ENCODE peak calls at places on chromosomes 3 and 15, in six cellular contexts. One of them, this sample, is unnamed.

GRCh38 chr3:56468184-56469106 is at the start of gene ERC2:
- DNase-seq in A549: peak
- DNase-seq in NB4: no peak
- DNase-seq in Peyer's patch: no peak
- DNase-seq in right lobe of liver: no peak
- DNase-seq in heart left ventricle: peak
- DNase-seq in this sample: peak

GRCh38 chr3:33881181-33882064 is 83.0 kb downstream of the PDCD6IP start:
- DNase-seq in A549: no peak
- DNase-seq in NB4: no peak
- DNase-seq in Peyer's patch: no peak
- DNase-seq in right lobe of liver: no peak
- DNase-seq in heart left ventricle: no peak
- DNase-seq in this sample: no peak

GRCh38 chr3:190265795-190266194 is 56.5 kb downstream of the CLDN1 start:
- DNase-seq in A549: no peak
- DNase-seq in NB4: no peak
- DNase-seq in Peyer's patch: no peak
- DNase-seq in right lobe of liver: no peak
- DNase-seq in heart left ventricle: no peak
- DNase-seq in this sample: no peak

GRCh38 chr3:11477286-11477935 is 166.3 kb downstream of the VGLL4 start:
- DNase-seq in A549: peak
- DNase-seq in NB4: no peak
- DNase-seq in Peyer's patch: no peak
- DNase-seq in right lobe of liver: no peak
- DNase-seq in heart left ventricle: no peak
- DNase-seq in this sample: no peak

GRCh38 chr15:69824075-69824876 is 273.4 kb downstream of the TLE3 start:
- DNase-seq in A549: no peak
- DNase-seq in NB4: no peak
- DNase-seq in Peyer's patch: no peak
- DNase-seq in right lobe of liver: no peak
- DNase-seq in heart left ventricle: no peak
- DNase-seq in this sample: no peak

GRCh38 chr3:173440431-173440990 is 43.0 kb downstream of the NLGN1 start:
- DNase-seq in A549: no peak
- DNase-seq in NB4: no peak
- DNase-seq in Peyer's patch: no peak
- DNase-seq in right lobe of liver: no peak
- DNase-seq in heart left ventricle: no peak
- DNase-seq in this sample: no peak

GRCh38 chr15:27935328-27935727 is 163.8 kb downstream of the OCA2 start:
- DNase-seq in A549: no peak
- DNase-seq in NB4: no peak
- DNase-seq in Peyer's patch: no peak
- DNase-seq in right lobe of liver: no peak
- DNase-seq in heart left ventricle: no peak
- DNase-seq in this sample: no peak

GRCh38 chr3:105199217-105199616 is 167.5 kb upstream of the ALCAM start:
- DNase-seq in A549: no peak
- DNase-seq in NB4: no peak
- DNase-seq in Peyer's patch: no peak
- DNase-seq in right lobe of liver: no peak
- DNase-seq in heart left ventricle: no peak
- DNase-seq in this sample: no peak

GRCh38 chr3:116342499-116342898 is 102.8 kb downstream of the LSAMP start:
- DNase-seq in A549: no peak
- DNase-seq in NB4: no peak
- DNase-seq in Peyer's patch: no peak
- DNase-seq in right lobe of liver: no peak
- DNase-seq in heart left ventricle: no peak
- DNase-seq in this sample: no peak

GRCh38 chr3:157160652-157161480 is 919 bp upstream of the CCNL1 start:
- DNase-seq in A549: peak
- DNase-seq in NB4: peak
- DNase-seq in Peyer's patch: peak
- DNase-seq in right lobe of liver: peak
- DNase-seq in heart left ventricle: peak
- DNase-seq in this sample: peak

GRCh38 chr3:26279091-26279490 is 343.5 kb upstream of the LRRC3B start:
- DNase-seq in A549: no peak
- DNase-seq in NB4: no peak
- DNase-seq in Peyer's patch: no peak
- DNase-seq in right lobe of liver: no peak
- DNase-seq in heart left ventricle: no peak
- DNase-seq in this sample: no peak

GRCh38 chr15:39247574-39247973 is 333.3 kb upstream of the THBS1 start:
- DNase-seq in A549: no peak
- DNase-seq in NB4: no peak
- DNase-seq in Peyer's patch: no peak
- DNase-seq in right lobe of liver: no peak
- DNase-seq in heart left ventricle: no peak
- DNase-seq in this sample: no peak

GRCh38 chr3:9866639-9867038 is 13.4 kb downstream of the CIDEC start:
- DNase-seq in A549: no peak
- DNase-seq in NB4: no peak
- DNase-seq in Peyer's patch: no peak
- DNase-seq in right lobe of liver: no peak
- DNase-seq in heart left ventricle: no peak
- DNase-seq in this sample: no peak

GRCh38 chr3:71143493-71143892 is 440.0 kb downstream of the FOXP1 start:
- DNase-seq in A549: no peak
- DNase-seq in NB4: no peak
- DNase-seq in Peyer's patch: no peak
- DNase-seq in right lobe of liver: no peak
- DNase-seq in heart left ventricle: no peak
- DNase-seq in this sample: no peak

GRCh38 chr15:77659350-77660321 is 26.9 kb upstream of the LINGO1 start:
- DNase-seq in A549: peak
- DNase-seq in NB4: peak
- DNase-seq in Peyer's patch: peak
- DNase-seq in right lobe of liver: no peak
- DNase-seq in heart left ventricle: peak
- DNase-seq in this sample: peak

GRCh38 chr15:25543156-25543555 is 104.3 kb upstream of the UBE3A start:
- DNase-seq in A549: no peak
- DNase-seq in NB4: no peak
- DNase-seq in Peyer's patch: no peak
- DNase-seq in right lobe of liver: peak
- DNase-seq in heart left ventricle: peak
- DNase-seq in this sample: peak

GRCh38 chr3:15049584-15049983 is 15.5 kb downstream of the MRPS25 start:
- DNase-seq in A549: no peak
- DNase-seq in NB4: no peak
- DNase-seq in Peyer's patch: no peak
- DNase-seq in right lobe of liver: no peak
- DNase-seq in heart left ventricle: no peak
- DNase-seq in this sample: no peak

GRCh38 chr15:62125763-62126162 is 39.3 kb downstream of the C2CD4B start:
- DNase-seq in A549: peak
- DNase-seq in NB4: peak
- DNase-seq in Peyer's patch: no peak
- DNase-seq in right lobe of liver: no peak
- DNase-seq in heart left ventricle: no peak
- DNase-seq in this sample: no peak

GRCh38 chr3:18079739-18080138 is 337.3 kb upstream of the TBC1D5 start:
- DNase-seq in A549: no peak
- DNase-seq in NB4: peak
- DNase-seq in Peyer's patch: no peak
- DNase-seq in right lobe of liver: no peak
- DNase-seq in heart left ventricle: no peak
- DNase-seq in this sample: no peak

GRCh38 chr3:37963635-37964034 is 27.0 kb upstream of the VILL start:
- DNase-seq in A549: no peak
- DNase-seq in NB4: no peak
- DNase-seq in Peyer's patch: no peak
- DNase-seq in right lobe of liver: peak
- DNase-seq in heart left ventricle: no peak
- DNase-seq in this sample: no peak

GRCh38 chr15:52790941-52791751 is 1.0 kb upstream of the ONECUT1 start:
- DNase-seq in A549: no peak
- DNase-seq in NB4: no peak
- DNase-seq in Peyer's patch: peak
- DNase-seq in right lobe of liver: peak
- DNase-seq in heart left ventricle: no peak
- DNase-seq in this sample: no peak

DNA sequence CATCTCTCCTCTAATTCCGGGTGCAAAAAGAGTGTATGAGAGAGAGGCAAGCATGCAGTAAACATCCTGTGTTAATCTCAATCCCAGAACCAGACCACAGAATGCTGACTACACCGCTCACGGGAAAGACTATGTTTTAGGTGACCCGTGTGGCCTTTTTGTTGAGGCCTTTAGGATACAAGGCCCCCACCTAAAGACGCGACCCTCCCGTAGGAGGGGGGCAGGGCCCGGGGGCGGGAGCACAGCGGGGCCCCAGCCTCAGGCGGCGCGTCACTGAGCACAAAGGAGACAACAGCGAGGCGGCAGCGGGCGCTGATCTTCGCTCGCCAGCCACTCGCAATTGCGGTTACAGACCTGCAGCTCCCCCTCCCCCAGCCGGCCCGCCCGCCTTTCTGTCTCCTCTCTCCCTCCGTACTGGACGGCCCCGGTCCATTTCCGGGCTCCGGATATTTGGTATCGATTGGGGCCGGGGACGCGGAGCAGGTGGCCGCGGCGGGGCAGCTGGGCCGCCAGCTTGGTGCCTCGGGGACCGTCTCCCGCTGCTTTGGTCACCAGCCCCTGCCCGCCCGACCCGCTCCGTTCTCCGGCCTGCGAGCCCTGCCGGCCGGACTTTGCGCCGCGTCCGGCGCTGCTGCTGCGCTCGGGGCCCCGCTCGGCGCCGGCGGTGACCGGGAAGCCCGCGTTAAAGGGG is at the start of gene CCDC50:
- DNase-seq in A549: peak
- DNase-seq in NB4: peak
- DNase-seq in Peyer's patch: peak
- DNase-seq in right lobe of liver: peak
- DNase-seq in heart left ventricle: peak
- DNase-seq in this sample: peak
- TF ChIP-seq POLR2A in A549: peak
- TF ChIP-seq POLR2A in NB4: peak
- TF ChIP-seq POLR2A in Peyer's patch: peak
- TF ChIP-seq POLR2A in right lobe of liver: peak
- TF ChIP-seq POLR2A in heart left ventricle: peak
- TF ChIP-seq POLR2A in this sample: peak

GRCh38 chr3:58357402-58357801 is 24.7 kb downstream of the PXK start:
- DNase-seq in A549: no peak
- DNase-seq in NB4: no peak
- DNase-seq in Peyer's patch: no peak
- DNase-seq in right lobe of liver: no peak
- DNase-seq in heart left ventricle: no peak
- DNase-seq in this sample: no peak

GRCh38 chr3:58353722-58354553 is 21.2 kb downstream of the PXK start:
- DNase-seq in A549: no peak
- DNase-seq in NB4: peak
- DNase-seq in Peyer's patch: no peak
- DNase-seq in right lobe of liver: no peak
- DNase-seq in heart left ventricle: no peak
- DNase-seq in this sample: no peak

GRCh38 chr3:58358092-58358491 is 25.4 kb downstream of the PXK start:
- DNase-seq in A549: no peak
- DNase-seq in NB4: no peak
- DNase-seq in Peyer's patch: no peak
- DNase-seq in right lobe of liver: no peak
- DNase-seq in heart left ventricle: no peak
- DNase-seq in this sample: no peak

GRCh38 chr3:58355174-58355573 is 22.5 kb downstream of the PXK start:
- DNase-seq in A549: no peak
- DNase-seq in NB4: peak
- DNase-seq in Peyer's patch: no peak
- DNase-seq in right lobe of liver: no peak
- DNase-seq in heart left ventricle: no peak
- DNase-seq in this sample: no peak

DNA sequence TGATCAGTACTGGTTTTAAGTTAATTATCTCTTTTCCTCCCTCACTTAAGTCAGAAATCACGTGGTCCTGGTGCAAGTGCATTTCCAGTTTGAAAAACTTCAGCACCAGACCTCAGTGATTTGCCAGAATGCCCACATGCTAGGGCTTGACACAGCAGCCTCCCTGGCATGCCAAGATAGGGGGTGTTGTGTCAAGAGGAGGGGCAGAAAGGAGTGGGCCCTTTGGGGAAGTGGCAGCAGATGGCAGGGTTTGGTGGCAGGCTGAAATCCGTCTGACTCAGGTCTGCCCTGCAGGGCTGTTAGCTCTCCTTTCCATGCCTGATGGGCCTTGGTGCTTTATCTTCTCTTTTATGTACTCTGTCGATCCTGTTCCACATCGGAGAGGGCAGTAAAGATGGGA is 23.4 kb downstream of the PXK start:
- DNase-seq in A549: no peak
- DNase-seq in NB4: peak
- DNase-seq in Peyer's patch: no peak
- DNase-seq in right lobe of liver: no peak
- DNase-seq in heart left ventricle: peak
- DNase-seq in this sample: no peak
- H3K4me3 ChIP-seq in A549: no peak
- H3K4me3 ChIP-seq in NB4: no peak
- H3K4me3 ChIP-seq in Peyer's patch: no peak
- H3K4me3 ChIP-seq in right lobe of liver: no peak
- H3K4me3 ChIP-seq in heart left ventricle: no peak
- H3K4me3 ChIP-seq in this sample: no peak

DNA sequence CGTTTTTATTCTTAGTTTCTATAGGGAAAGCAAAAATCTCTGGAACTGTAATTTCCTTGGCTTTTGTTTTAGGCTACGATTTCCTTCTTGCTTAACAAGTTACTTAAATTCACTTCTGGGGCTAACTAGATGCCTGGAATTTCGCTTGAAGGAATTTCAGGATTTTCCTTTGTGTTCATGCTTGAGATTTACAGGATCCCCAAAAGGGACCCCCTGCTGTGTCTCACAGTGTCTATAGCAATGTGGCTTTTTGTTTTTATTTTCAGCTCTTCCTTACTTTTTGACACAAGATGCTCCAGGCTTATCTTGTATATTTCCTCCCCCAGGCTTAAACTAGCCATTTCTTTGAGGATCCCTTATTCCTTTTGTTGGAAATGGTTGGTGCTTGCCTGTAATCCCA is 95.5 kb upstream of the DPPA4 start:
- DNase-seq in A549: no peak
- DNase-seq in NB4: no peak
- DNase-seq in Peyer's patch: no peak
- DNase-seq in right lobe of liver: no peak
- DNase-seq in heart left ventricle: no peak
- DNase-seq in this sample: no peak
- TF ChIP-seq POLR2A in A549: no peak
- TF ChIP-seq POLR2A in NB4: no peak
- TF ChIP-seq POLR2A in Peyer's patch: no peak
- TF ChIP-seq POLR2A in right lobe of liver: no peak
- TF ChIP-seq POLR2A in heart left ventricle: no peak
- TF ChIP-seq POLR2A in this sample: no peak

DNA sequence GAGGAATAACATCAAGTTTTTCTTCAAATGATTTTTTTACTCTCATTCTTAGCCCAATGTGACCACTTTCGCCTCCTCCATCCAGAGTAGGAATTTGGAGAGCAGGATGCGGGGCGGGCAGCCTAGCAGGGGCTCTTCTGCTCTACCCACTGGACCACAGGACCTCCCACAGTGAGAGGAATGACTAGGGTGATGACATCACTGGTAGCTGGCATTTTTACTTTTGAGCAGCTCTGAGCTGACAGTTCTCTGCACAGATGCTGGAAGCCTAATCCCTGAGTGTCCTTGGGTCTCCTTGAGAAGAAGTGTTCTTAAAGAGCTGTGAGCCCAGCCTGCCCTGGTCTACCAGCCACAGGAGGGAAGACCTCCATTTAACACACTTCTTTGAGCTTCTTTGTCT is 1.4 kb upstream of the HCN4 start:
- DNase-seq in A549: no peak
- DNase-seq in NB4: no peak
- DNase-seq in Peyer's patch: no peak
- DNase-seq in right lobe of liver: no peak
- DNase-seq in heart left ventricle: no peak
- DNase-seq in this sample: no peak
- H3K4me3 ChIP-seq in A549: no peak
- H3K4me3 ChIP-seq in NB4: no peak
- H3K4me3 ChIP-seq in Peyer's patch: no peak
- H3K4me3 ChIP-seq in right lobe of liver: no peak
- H3K4me3 ChIP-seq in heart left ventricle: no peak
- H3K4me3 ChIP-seq in this sample: no peak

This sample was measured in adrenal gland.